ENCODE peak calls at places on chromosomes 5 and 9, in eight cellular contexts. One of them, this sample, is unnamed. For H3K36me3, the result is how much of the 10 kb centered on the place peaks cover.

GRCh38 chr9:70868661-70869652 is 252.5 kb downstream of the TRPM3 start:
- DNase-seq in CD4-positive, alpha-beta memory T cell: no peak
- DNase-seq in upper lobe of right lung: no peak
- DNase-seq in Karpas-422: no peak
- DNase-seq in spleen: no peak
- DNase-seq in osteoblast: no peak
- DNase-seq in aorta: no peak
- DNase-seq in body of pancreas: peak
- DNase-seq in this sample: no peak

GRCh38 chr5:18744990-18745590 is 1110.8 kb downstream of the TAF11L14 start:
- DNase-seq in CD4-positive, alpha-beta memory T cell: peak
- DNase-seq in upper lobe of right lung: no peak
- DNase-seq in Karpas-422: peak
- DNase-seq in spleen: peak
- DNase-seq in osteoblast: no peak
- DNase-seq in aorta: no peak
- DNase-seq in body of pancreas: no peak
- DNase-seq in this sample: no peak

GRCh38 chr9:89678394-89679005 is 73.7 kb downstream of the GADD45G start:
- DNase-seq in CD4-positive, alpha-beta memory T cell: no peak
- DNase-seq in upper lobe of right lung: no peak
- DNase-seq in Karpas-422: no peak
- DNase-seq in spleen: no peak
- DNase-seq in osteoblast: no peak
- DNase-seq in aorta: no peak
- DNase-seq in body of pancreas: peak
- DNase-seq in this sample: no peak

GRCh38 chr9:17613723-17614122 is 34.9 kb downstream of the SH3GL2 start:
- DNase-seq in CD4-positive, alpha-beta memory T cell: no peak
- DNase-seq in upper lobe of right lung: no peak
- DNase-seq in Karpas-422: no peak
- DNase-seq in spleen: no peak
- DNase-seq in osteoblast: no peak
- DNase-seq in aorta: no peak
- DNase-seq in body of pancreas: no peak
- DNase-seq in this sample: no peak

GRCh38 chr5:65137631-65138030 is 344.1 kb downstream of the ADAMTS6 start:
- DNase-seq in CD4-positive, alpha-beta memory T cell: no peak
- DNase-seq in upper lobe of right lung: no peak
- DNase-seq in Karpas-422: no peak
- DNase-seq in spleen: no peak
- DNase-seq in osteoblast: peak
- DNase-seq in aorta: no peak
- DNase-seq in body of pancreas: no peak
- DNase-seq in this sample: no peak

GRCh38 chr9:79592736-79593493 is 21.1 kb downstream of the TLE4 start:
- DNase-seq in CD4-positive, alpha-beta memory T cell: peak
- DNase-seq in upper lobe of right lung: no peak
- DNase-seq in Karpas-422: no peak
- DNase-seq in spleen: no peak
- DNase-seq in osteoblast: no peak
- DNase-seq in aorta: no peak
- DNase-seq in body of pancreas: no peak
- DNase-seq in this sample: no peak

GRCh38 chr5:113574417-113574816 is 60.9 kb downstream of the YTHDC2 start:
- DNase-seq in CD4-positive, alpha-beta memory T cell: no peak
- DNase-seq in upper lobe of right lung: no peak
- DNase-seq in Karpas-422: no peak
- DNase-seq in spleen: no peak
- DNase-seq in osteoblast: peak
- DNase-seq in aorta: no peak
- DNase-seq in body of pancreas: no peak
- DNase-seq in this sample: no peak

GRCh38 chr5:68066277-68066955 is 149.1 kb upstream of the PIK3R1 start:
- DNase-seq in CD4-positive, alpha-beta memory T cell: no peak
- DNase-seq in upper lobe of right lung: no peak
- DNase-seq in Karpas-422: no peak
- DNase-seq in spleen: no peak
- DNase-seq in osteoblast: no peak
- DNase-seq in aorta: no peak
- DNase-seq in body of pancreas: no peak
- DNase-seq in this sample: no peak

GRCh38 chr5:54774281-54775171 is 210.9 kb downstream of the ESM1 start:
- DNase-seq in CD4-positive, alpha-beta memory T cell: no peak
- DNase-seq in upper lobe of right lung: peak
- DNase-seq in Karpas-422: no peak
- DNase-seq in spleen: peak
- DNase-seq in osteoblast: no peak
- DNase-seq in aorta: peak
- DNase-seq in body of pancreas: no peak
- DNase-seq in this sample: no peak

GRCh38 chr9:94139672-94140417 is 55.6 kb downstream of the PTPDC1 start:
- DNase-seq in CD4-positive, alpha-beta memory T cell: no peak
- DNase-seq in upper lobe of right lung: peak
- DNase-seq in Karpas-422: no peak
- DNase-seq in spleen: no peak
- DNase-seq in osteoblast: peak
- DNase-seq in aorta: peak
- DNase-seq in body of pancreas: peak
- DNase-seq in this sample: peak

GRCh38 chr9:4859035-4859434 is 66.3 kb downstream of the RCL1 start:
- DNase-seq in CD4-positive, alpha-beta memory T cell: no peak
- DNase-seq in upper lobe of right lung: no peak
- DNase-seq in Karpas-422: no peak
- DNase-seq in spleen: no peak
- DNase-seq in osteoblast: no peak
- DNase-seq in aorta: no peak
- DNase-seq in body of pancreas: no peak
- DNase-seq in this sample: no peak

GRCh38 chr5:141084487-141084989 is 9.9 kb upstream of the PCDHB2 start:
- DNase-seq in CD4-positive, alpha-beta memory T cell: peak
- DNase-seq in upper lobe of right lung: no peak
- DNase-seq in Karpas-422: no peak
- DNase-seq in spleen: no peak
- DNase-seq in osteoblast: no peak
- DNase-seq in aorta: no peak
- DNase-seq in body of pancreas: peak
- DNase-seq in this sample: no peak

GRCh38 chr5:6715758-6716633 is 2.8 kb downstream of the TENT4A start:
- DNase-seq in CD4-positive, alpha-beta memory T cell: peak
- DNase-seq in upper lobe of right lung: peak
- DNase-seq in Karpas-422: peak
- DNase-seq in spleen: no peak
- DNase-seq in osteoblast: no peak
- DNase-seq in aorta: no peak
- DNase-seq in body of pancreas: no peak
- DNase-seq in this sample: no peak

GRCh38 chr5:59326551-59326950 is 567.0 kb downstream of the PDE4D start:
- DNase-seq in CD4-positive, alpha-beta memory T cell: no peak
- DNase-seq in upper lobe of right lung: no peak
- DNase-seq in Karpas-422: no peak
- DNase-seq in spleen: no peak
- DNase-seq in osteoblast: no peak
- DNase-seq in aorta: no peak
- DNase-seq in body of pancreas: no peak
- DNase-seq in this sample: no peak

GRCh38 chr5:123496892-123497291 is 15.1 kb upstream of the CSNK1G3 start:
- DNase-seq in CD4-positive, alpha-beta memory T cell: no peak
- DNase-seq in upper lobe of right lung: no peak
- DNase-seq in Karpas-422: no peak
- DNase-seq in spleen: no peak
- DNase-seq in osteoblast: no peak
- DNase-seq in aorta: no peak
- DNase-seq in body of pancreas: peak
- DNase-seq in this sample: no peak

DNA sequence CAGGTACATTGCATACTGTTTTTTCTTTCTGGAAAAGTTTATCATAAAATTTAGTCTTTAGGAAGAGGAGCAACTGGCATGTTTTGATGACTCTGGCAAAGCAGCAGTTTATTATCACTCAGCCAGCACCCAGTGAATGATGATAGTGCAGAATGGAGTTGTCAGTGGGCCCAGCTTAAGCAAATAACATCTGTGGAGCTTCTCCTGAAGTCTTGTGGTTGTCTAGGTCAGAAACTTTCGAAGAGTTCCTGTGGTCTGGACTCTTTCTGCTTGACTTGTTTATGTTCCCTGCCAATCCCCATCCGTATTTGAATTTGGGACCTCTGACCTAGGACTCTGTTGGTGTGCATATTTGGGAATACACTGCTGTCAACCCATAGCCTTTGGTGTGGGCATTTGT is 38.1 kb upstream of the C5orf47 start:
- DNase-seq in CD4-positive, alpha-beta memory T cell: no peak
- DNase-seq in upper lobe of right lung: no peak
- DNase-seq in Karpas-422: no peak
- DNase-seq in spleen: no peak
- DNase-seq in osteoblast: no peak
- DNase-seq in aorta: no peak
- DNase-seq in body of pancreas: no peak
- DNase-seq in this sample: no peak
- H3K36me3 ChIP-seq in CD4-positive, alpha-beta memory T cell: half or more
- H3K36me3 ChIP-seq in upper lobe of right lung: half or more
- H3K36me3 ChIP-seq in Karpas-422: under half
- H3K36me3 ChIP-seq in spleen: half or more
- H3K36me3 ChIP-seq in osteoblast: under half
- H3K36me3 ChIP-seq in aorta: under half
- H3K36me3 ChIP-seq in body of pancreas: under half
- H3K36me3 ChIP-seq in this sample: under half

GRCh38 chr5:96658272-96658671 is 3.9 kb upstream of the CAST start:
- DNase-seq in CD4-positive, alpha-beta memory T cell: no peak
- DNase-seq in upper lobe of right lung: no peak
- DNase-seq in Karpas-422: no peak
- DNase-seq in spleen: no peak
- DNase-seq in osteoblast: no peak
- DNase-seq in aorta: no peak
- DNase-seq in body of pancreas: no peak
- DNase-seq in this sample: no peak
- H3K36me3 ChIP-seq in CD4-positive, alpha-beta memory T cell: under half
- H3K36me3 ChIP-seq in upper lobe of right lung: under half
- H3K36me3 ChIP-seq in Karpas-422: under half
- H3K36me3 ChIP-seq in spleen: under half
- H3K36me3 ChIP-seq in osteoblast: under half
- H3K36me3 ChIP-seq in aorta: under half
- H3K36me3 ChIP-seq in body of pancreas: under half
- H3K36me3 ChIP-seq in this sample: under half

DNA sequence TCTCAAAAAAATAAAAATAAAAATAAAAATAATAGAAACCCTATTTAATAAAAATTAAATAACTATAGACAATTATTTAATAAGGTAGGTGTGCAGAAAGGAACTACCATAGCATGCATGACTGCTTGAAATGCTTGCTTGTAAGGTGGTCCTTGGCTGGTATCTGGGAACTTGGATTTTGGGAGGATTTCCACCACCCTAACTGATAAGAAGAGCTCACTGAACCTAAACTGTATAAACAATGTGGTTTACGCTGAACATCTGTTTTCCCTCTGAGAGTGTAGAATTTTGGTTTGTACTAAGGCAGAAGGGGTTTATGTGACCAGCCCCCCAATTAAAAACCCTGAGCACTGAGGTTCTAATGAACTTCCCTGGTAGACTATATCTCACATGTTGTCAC is 31.2 kb downstream of the CPLANE1 start:
- DNase-seq in CD4-positive, alpha-beta memory T cell: no peak
- DNase-seq in upper lobe of right lung: no peak
- DNase-seq in Karpas-422: no peak
- DNase-seq in spleen: no peak
- DNase-seq in osteoblast: no peak
- DNase-seq in aorta: no peak
- DNase-seq in body of pancreas: no peak
- DNase-seq in this sample: no peak
- H3K36me3 ChIP-seq in CD4-positive, alpha-beta memory T cell: under half
- H3K36me3 ChIP-seq in upper lobe of right lung: half or more
- H3K36me3 ChIP-seq in Karpas-422: under half
- H3K36me3 ChIP-seq in spleen: under half
- H3K36me3 ChIP-seq in osteoblast: half or more
- H3K36me3 ChIP-seq in aorta: under half
- H3K36me3 ChIP-seq in body of pancreas: under half
- H3K36me3 ChIP-seq in this sample: under half

DNA sequence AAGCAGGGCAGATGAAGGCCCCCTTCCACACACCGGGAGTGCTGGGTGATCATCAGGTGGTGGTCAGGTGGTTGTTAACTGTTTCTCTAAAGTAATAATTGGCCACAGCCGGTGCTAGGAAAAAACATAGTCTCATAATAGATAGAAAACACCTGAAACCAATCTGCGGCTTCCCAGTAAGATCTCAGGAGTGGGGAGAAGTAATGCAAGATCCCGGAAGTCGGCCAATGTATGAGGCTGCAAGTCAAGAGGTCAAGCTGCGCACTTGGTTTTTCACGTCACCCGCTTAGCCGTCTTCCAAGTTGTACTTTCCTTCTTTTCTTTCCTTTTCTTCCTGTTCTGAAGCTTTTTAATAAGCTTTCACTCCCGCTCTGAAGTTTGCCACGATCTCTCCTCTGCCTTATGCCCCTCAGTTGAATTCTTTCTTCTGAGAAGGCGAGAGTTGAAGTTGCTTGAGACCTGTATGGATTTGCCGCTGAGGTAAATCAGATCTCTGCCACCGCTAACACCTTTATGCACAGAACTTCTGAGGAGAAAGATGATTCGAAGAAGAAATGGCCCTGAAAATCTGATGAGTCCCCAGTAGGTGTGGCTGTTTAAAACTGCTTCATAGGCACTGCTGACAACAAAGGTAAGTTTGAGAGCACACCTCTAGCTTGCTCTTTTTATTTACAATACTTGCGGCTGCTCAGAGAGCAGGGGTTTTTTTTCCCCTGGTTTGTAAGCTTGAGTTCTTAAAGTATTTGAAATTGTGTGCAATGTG is 406.6 kb downstream of the FAM170A start:
- DNase-seq in CD4-positive, alpha-beta memory T cell: no peak
- DNase-seq in upper lobe of right lung: no peak
- DNase-seq in Karpas-422: no peak
- DNase-seq in spleen: no peak
- DNase-seq in osteoblast: no peak
- DNase-seq in aorta: no peak
- DNase-seq in body of pancreas: no peak
- DNase-seq in this sample: no peak
- H3K36me3 ChIP-seq in CD4-positive, alpha-beta memory T cell: under half
- H3K36me3 ChIP-seq in upper lobe of right lung: under half
- H3K36me3 ChIP-seq in Karpas-422: under half
- H3K36me3 ChIP-seq in spleen: under half
- H3K36me3 ChIP-seq in osteoblast: under half
- H3K36me3 ChIP-seq in aorta: under half
- H3K36me3 ChIP-seq in body of pancreas: under half
- H3K36me3 ChIP-seq in this sample: under half

GRCh38 chr9:130497139-130497538 is 52.4 kb downstream of the ASS1 start:
- DNase-seq in CD4-positive, alpha-beta memory T cell: no peak
- DNase-seq in upper lobe of right lung: no peak
- DNase-seq in Karpas-422: no peak
- DNase-seq in spleen: no peak
- DNase-seq in osteoblast: no peak
- DNase-seq in aorta: no peak
- DNase-seq in body of pancreas: no peak
- DNase-seq in this sample: no peak
- H3K36me3 ChIP-seq in CD4-positive, alpha-beta memory T cell: under half
- H3K36me3 ChIP-seq in upper lobe of right lung: under half
- H3K36me3 ChIP-seq in Karpas-422: under half
- H3K36me3 ChIP-seq in spleen: under half
- H3K36me3 ChIP-seq in osteoblast: under half
- H3K36me3 ChIP-seq in aorta: under half
- H3K36me3 ChIP-seq in body of pancreas: under half
- H3K36me3 ChIP-seq in this sample: under half